ENCODE peak calls at places on chromosomes 2 and 18, in ten cellular contexts. J is astrocyte of the spinal cord; T is right lobe of liver; X is brain microvascular endothelial cell; R is heart left ventricle; O is CD8-positive, alpha-beta memory T cell; H is AG04450; L is OCI-LY7; P is psoas muscle; Y is IMR-90. Q is an unnamed sample.

GRCh38 chr2:133379159-133379558 is 189.1 kb downstream of the NCKAP5 start:
- DNase-seq in O (no peak), P (no peak), L (no peak), J (no peak), T (no peak), X (no peak), Y (peak; percentile 20), R (no peak), H (no peak), Q (no peak)

GRCh38 chr2:54508521-54508920 is 52.4 kb downstream of the SPTBN1 start:
- DNase-seq in T (no peak), R (no peak), Y (no peak), P (no peak), L (no peak), O (no peak), H (no peak), J (no peak), X (no peak), Q (no peak)

GRCh38 chr2:29014331-29014730 is 33.2 kb downstream of the TOGARAM2 start:
- DNase-seq in L (no peak), T (no peak), J (no peak), Y (no peak), H (no peak), R (no peak), X (no peak), P (no peak), O (no peak), Q (no peak)

GRCh38 chr2:101704046-101704466 is 6.5 kb downstream of the MAP4K4 start:
- DNase-seq in O (no peak), P (peak; percentile 34), X (no peak), H (peak; percentile 66), T (no peak), J (peak; percentile 60), R (no peak), Y (peak; percentile 77), L (peak; percentile 43), Q (no peak)

GRCh38 chr18:2985628-2986027 is 27.3 kb downstream of the LPIN2 start:
- DNase-seq in X (no peak), R (no peak), T (no peak), O (no peak), H (no peak), Y (peak; percentile 54), J (peak; percentile 63), L (peak; percentile 71), P (no peak), Q (no peak)

GRCh38 chr2:94986392-94986963 is 39.0 kb upstream of the MAL start:
- DNase-seq in H (peak; percentile 38), Y (peak; percentile 70), L (peak; percentile 50), X (peak; percentile 76), R (no peak), T (peak; percentile 41), O (no peak), J (peak; percentile 64), P (no peak), Q (peak; percentile 57)

GRCh38 chr2:32068-32467 is 14.2 kb downstream of the FAM110C start:
- DNase-seq in H (no peak), L (no peak), J (no peak), Y (no peak), X (no peak), O (no peak), T (no peak), R (no peak), P (no peak), Q (no peak)

GRCh38 chr2:238596571-238597551 is 170.1 kb downstream of the ASB1 start:
- DNase-seq in R (no peak), H (peak; percentile 58), O (no peak), T (no peak), J (peak; percentile 92), Y (peak; percentile 71), X (peak; percentile 62), P (peak; percentile 71), L (no peak), Q (no peak)

GRCh38 chr18:3321133-3321812 is 59.3 kb downstream of the MYL12B start:
- DNase-seq in Y (peak; percentile 96), R (no peak), J (peak; percentile 89), L (peak; percentile 48), O (no peak), X (peak; percentile 99), H (no peak), P (no peak), T (no peak), Q (no peak)

GRCh38 chr2:8133331-8133730 is 548.5 kb upstream of the ID2 start:
- DNase-seq in X (no peak), J (no peak), L (no peak), R (no peak), T (no peak), H (no peak), O (no peak), Y (no peak), P (no peak), Q (no peak)

GRCh38 chr18:80159713-80160636 is 50.9 kb downstream of the ADNP2 start:
- DNase-seq in L (no peak), P (peak; percentile 32), O (no peak), H (no peak), Y (no peak), J (no peak), X (no peak), R (no peak), T (no peak), Q (no peak)

GRCh38 chr2:174835797-174836255 is 71.6 kb upstream of the CHRNA1 start:
- DNase-seq in O (no peak), P (no peak), R (no peak), X (peak; percentile 91), H (peak; percentile 86), T (no peak), Y (peak; percentile 97), L (no peak), J (peak; percentile 96), Q (no peak)

GRCh38 chr2:69694894-69695849 is 46.8 kb upstream of the ANXA4 start:
- DNase-seq in X (peak; percentile 67), O (no peak), R (no peak), Y (peak; percentile 91), P (no peak), T (no peak), J (peak; percentile 92), L (no peak), H (no peak), Q (no peak)

GRCh38 chr2:11505652-11506610 is 27.9 kb upstream of the GREB1 start:
- DNase-seq in Y (no peak), P (no peak), J (no peak), R (no peak), T (no peak), H (no peak), X (no peak), L (no peak), O (no peak), Q (no peak)

GRCh38 chr2:41283079-41283765 is 764.6 kb upstream of the PKDCC start:
- DNase-seq in Y (peak; percentile 20), J (peak; percentile 36), P (no peak), T (no peak), O (no peak), H (no peak), L (no peak), R (no peak), X (peak; percentile 72), Q (no peak)

GRCh38 chr2:239644016-239644415 is 243.2 kb upstream of the HDAC4 start:
- DNase-seq in P (no peak), X (peak; percentile 5), L (no peak), H (no peak), R (no peak), J (peak; percentile 5), T (no peak), O (no peak), Y (no peak), Q (no peak)

GRCh38 chr2:6954586-6954985 is 37.4 kb downstream of the RNF144A start:
- DNase-seq in P (no peak), H (no peak), J (no peak), T (no peak), Y (no peak), R (no peak), O (no peak), X (no peak), L (no peak), Q (no peak)

DNA sequence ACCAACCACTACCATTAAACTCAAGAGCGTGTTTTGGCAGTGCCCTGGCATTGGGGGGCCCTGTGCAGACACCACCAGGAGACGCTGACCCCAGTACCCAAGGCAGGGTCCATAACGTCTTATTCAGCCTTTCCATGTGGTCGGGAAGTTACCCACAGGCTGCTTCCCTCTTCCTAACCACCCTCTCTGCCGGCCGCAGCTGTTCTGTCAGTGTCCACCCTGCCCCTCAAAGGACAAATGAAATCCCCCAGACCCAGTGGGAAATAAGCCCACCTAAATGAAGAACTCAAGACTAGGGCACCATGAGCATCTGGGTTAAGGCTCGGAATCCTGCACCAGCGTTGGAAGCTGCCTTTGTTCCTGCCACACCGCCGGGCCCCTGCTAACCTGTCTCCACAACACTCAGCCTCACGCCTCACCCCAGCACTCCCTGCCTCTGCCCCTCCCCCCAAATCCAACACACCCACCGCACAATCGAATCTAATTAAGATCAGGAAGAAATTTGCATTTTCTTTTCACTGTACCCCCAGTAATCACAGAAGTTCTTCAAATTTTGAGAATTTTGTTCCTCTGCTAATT is 21.7 kb downstream of the BCL11A start:
- DNase-seq in T (no peak), J (no peak), H (no peak), Y (no peak), L (no peak), R (no peak), P (no peak), O (no peak), X (no peak), Q (no peak)
- H3K4me3 ChIP-seq in T (no peak overlapping the region), J (no peak overlapping the region), H (no peak overlapping the region), Y (no peak overlapping the region), L (peak overlapping the region; percentile 24), R (peak overlapping the region; percentile 16), P (no peak overlapping the region), O (no peak overlapping the region), X (no peak overlapping the region), Q (no peak overlapping the region)

GRCh38 chr18:57429607-57430165 is 5.5 kb upstream of the ONECUT2 start:
- DNase-seq in P (no peak), R (no peak), Y (no peak), T (no peak), X (no peak), L (no peak), J (no peak), H (no peak), O (no peak), Q (no peak)
- H3K4me3 ChIP-seq in P (peak overlapping the region; percentile 10), R (no peak overlapping the region), Y (no peak overlapping the region), T (peak overlapping the region; percentile 44), X (no peak overlapping the region), L (no peak overlapping the region), J (no peak overlapping the region), H (no peak overlapping the region), O (no peak overlapping the region), Q (no peak overlapping the region)

GRCh38 chr2:22499082-22499844 is 885.7 kb upstream of the KLHL29 start:
- DNase-seq in T (no peak), P (peak; percentile 26), H (no peak), R (no peak), J (no peak), L (no peak), O (no peak), Y (no peak), X (no peak), Q (peak; percentile 62)
- H3K4me3 ChIP-seq in T (no peak overlapping the region), P (no peak overlapping the region), H (no peak overlapping the region), R (no peak overlapping the region), J (no peak overlapping the region), L (no peak overlapping the region), O (no peak overlapping the region), Y (no peak overlapping the region), X (no peak overlapping the region), Q (no peak overlapping the region)

DNA sequence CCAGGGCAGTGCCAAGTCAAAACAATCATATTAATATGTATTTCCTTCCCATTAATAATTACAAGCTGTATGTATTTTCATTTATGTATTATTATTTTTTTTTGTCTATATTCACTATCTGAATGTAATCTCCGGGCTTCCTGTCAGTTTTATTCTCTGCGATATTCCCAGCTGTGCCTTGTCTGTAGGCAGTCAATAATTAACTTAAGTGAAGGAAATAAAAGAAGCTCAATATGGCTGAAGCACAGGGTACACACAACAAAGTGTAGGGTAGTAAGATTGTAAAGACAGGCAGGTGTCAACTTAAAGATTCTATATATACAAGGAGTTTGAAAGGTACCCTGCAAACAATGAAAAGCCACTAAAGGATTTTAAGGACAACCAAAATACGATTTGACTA is 122.9 kb downstream of the ROCK1 start:
- DNase-seq in L (no peak), P (no peak), Y (no peak), H (no peak), R (no peak), O (no peak), J (no peak), X (no peak), T (no peak), Q (no peak)
- H3K4me3 ChIP-seq in L (no peak overlapping the region), P (no peak overlapping the region), Y (no peak overlapping the region), H (no peak overlapping the region), R (no peak overlapping the region), O (no peak overlapping the region), J (no peak overlapping the region), X (no peak overlapping the region), T (no peak overlapping the region), Q (no peak overlapping the region)

Q was measured in right atrium auricular region.